ENCODE peak calls at places on chromosomes 6 and 20, in five cellular contexts. L is NCI-H1105, M is AML-193, T is NCI-H748 treated with DMSO at 0.1 percent for 48 hours, Q is activated B cell treated with CpG ODN at 0.5 μM for 24 hours. N is an unnamed sample.

GRCh38 chr6:165204807-165205545 is 104.4 kb downstream of the C6orf118 start:
- DNase-seq in T (no peak), M (no peak), Q (no peak), L (no peak), N (no peak)

GRCh38 chr20:59207742-59208357 is 44.2 kb downstream of the ZNF831 start:
- DNase-seq in T (no peak), Q (peak; percentile 59), M (peak; percentile 61), L (peak; percentile 61), N (peak; percentile 40)

GRCh38 chr6:69449887-69450286 is 346.9 kb downstream of the LMBRD1 start:
- DNase-seq in T (no peak), L (no peak), M (no peak), Q (no peak), N (no peak)

GRCh38 chr20:60297649-60298048 is 339.4 kb downstream of the CDH26 start:
- DNase-seq in L (no peak), M (no peak), T (no peak), Q (no peak), N (no peak)

GRCh38 chr6:1670711-1671462 is 61.2 kb downstream of the FOXC1 start:
- DNase-seq in M (no peak), Q (no peak), T (no peak), L (no peak), N (no peak)

GRCh38 chr6:134621858-134622257 is 303.9 kb upstream of the SGK1 start:
- DNase-seq in Q (no peak), L (no peak), T (no peak), M (no peak), N (no peak)

GRCh38 chr6:144528605-144529425 is 243.7 kb downstream of the UTRN start:
- DNase-seq in Q (no peak), T (no peak), L (no peak), M (no peak), N (no peak)

GRCh38 chr6:155813548-155813947 is 357.9 kb upstream of the NOX3 start:
- DNase-seq in M (no peak), T (no peak), Q (no peak), L (no peak), N (no peak)

GRCh38 chr20:32559753-32560380 is 25.3 kb downstream of the NOL4L start:
- DNase-seq in L (no peak), M (no peak), T (no peak), Q (no peak), N (no peak)

GRCh38 chr20:17504326-17504897 is 26.8 kb downstream of the BFSP1 start:
- DNase-seq in M (peak; percentile 21), L (no peak), Q (peak; percentile 21), T (no peak), N (no peak)

GRCh38 chr6:49548613-49549304 is 1.7 kb upstream of the C6orf141 start:
- DNase-seq in M (no peak), T (no peak), Q (no peak), L (no peak), N (no peak)

GRCh38 chr6:167501831-167502385 is 177.0 kb downstream of the TTLL2 start:
- DNase-seq in Q (no peak), L (no peak), T (no peak), M (no peak), N (peak; percentile 24)

GRCh38 chr6:139533166-139533565 is 158.7 kb upstream of the CITED2 start:
- DNase-seq in L (no peak), M (no peak), T (no peak), Q (no peak), N (no peak)

GRCh38 chr6:149984778-149985177 is 21.0 kb downstream of the ULBP1 start:
- DNase-seq in M (no peak), Q (no peak), T (no peak), L (no peak), N (no peak)

GRCh38 chr6:56745081-56745480 is 102.4 kb upstream of the DST start:
- DNase-seq in M (no peak), L (no peak), Q (no peak), T (no peak), N (no peak)

GRCh38 chr6:152863618-152864326 is 113.2 kb downstream of the VIP start:
- DNase-seq in L (peak; percentile 42), Q (no peak), M (peak; percentile 67), T (peak; percentile 34), N (peak; percentile 57)